ENCODE peak calls at places on chromosomes 3 and 15, in six cellular contexts. One of them, this sample, is unnamed. For H3K36me3 and H3K9me2, the result is how much of the 10 kb centered on the place peaks cover.

GRCh38 chr3:191356586-191357439 is 26.5 kb upstream of the UTS2B start:
- DNase-seq in SK-N-SH: no peak
- DNase-seq in hepatocyte: peak
- DNase-seq in OCI-LY7: no peak
- DNase-seq in HCT116: peak
- DNase-seq in GM23248: peak
- DNase-seq in this sample: no peak

GRCh38 chr3:37974121-37974927 is 16.3 kb upstream of the VILL start:
- DNase-seq in SK-N-SH: peak
- DNase-seq in hepatocyte: peak
- DNase-seq in OCI-LY7: peak
- DNase-seq in HCT116: peak
- DNase-seq in GM23248: peak
- DNase-seq in this sample: peak

GRCh38 chr3:117681619-117682018 is 972.0 kb downstream of the TUSC7 start:
- DNase-seq in SK-N-SH: no peak
- DNase-seq in hepatocyte: no peak
- DNase-seq in OCI-LY7: no peak
- DNase-seq in HCT116: no peak
- DNase-seq in GM23248: peak
- DNase-seq in this sample: no peak

GRCh38 chr15:94576889-94577533 is 345.6 kb downstream of the MCTP2 start:
- DNase-seq in SK-N-SH: peak
- DNase-seq in hepatocyte: peak
- DNase-seq in OCI-LY7: peak
- DNase-seq in HCT116: peak
- DNase-seq in GM23248: peak
- DNase-seq in this sample: peak

GRCh38 chr15:50463423-50464358 is 39.5 kb downstream of the USP8 start:
- DNase-seq in SK-N-SH: no peak
- DNase-seq in hepatocyte: no peak
- DNase-seq in OCI-LY7: no peak
- DNase-seq in HCT116: no peak
- DNase-seq in GM23248: peak
- DNase-seq in this sample: no peak

GRCh38 chr3:73207946-73208345 is 146.5 kb downstream of the EBLN2 start:
- DNase-seq in SK-N-SH: no peak
- DNase-seq in hepatocyte: no peak
- DNase-seq in OCI-LY7: no peak
- DNase-seq in HCT116: no peak
- DNase-seq in GM23248: no peak
- DNase-seq in this sample: peak

GRCh38 chr3:64311424-64311920 is 86.2 kb upstream of the PRICKLE2 start:
- DNase-seq in SK-N-SH: no peak
- DNase-seq in hepatocyte: no peak
- DNase-seq in OCI-LY7: no peak
- DNase-seq in HCT116: no peak
- DNase-seq in GM23248: peak
- DNase-seq in this sample: no peak

GRCh38 chr3:34260266-34260990 is 462.0 kb downstream of the PDCD6IP start:
- DNase-seq in SK-N-SH: peak
- DNase-seq in hepatocyte: peak
- DNase-seq in OCI-LY7: peak
- DNase-seq in HCT116: peak
- DNase-seq in GM23248: peak
- DNase-seq in this sample: peak

GRCh38 chr15:35481992-35482391 is 64.0 kb downstream of the DPH6 start:
- DNase-seq in SK-N-SH: no peak
- DNase-seq in hepatocyte: peak
- DNase-seq in OCI-LY7: no peak
- DNase-seq in HCT116: peak
- DNase-seq in GM23248: peak
- DNase-seq in this sample: no peak

DNA sequence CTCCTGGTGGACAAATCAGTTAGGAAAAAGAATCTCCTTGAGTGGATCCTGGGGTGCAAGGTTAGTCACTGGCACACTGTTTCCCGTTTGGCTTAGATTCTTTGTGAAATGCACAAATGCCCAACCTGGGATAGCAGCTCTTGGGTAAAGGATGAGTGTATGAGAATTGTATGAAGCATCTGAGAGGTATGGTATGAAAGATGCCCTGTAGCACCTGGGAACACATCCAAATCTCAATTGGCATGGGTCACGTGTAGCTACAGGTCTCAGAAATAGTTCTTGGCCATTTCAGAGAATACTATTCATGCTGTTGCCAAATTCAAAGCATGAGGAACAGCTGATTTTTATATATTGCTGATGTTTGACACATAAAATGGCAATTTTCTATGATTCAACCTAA is 84.3 kb downstream of the KCNH8 start:
- DNase-seq in SK-N-SH: no peak
- DNase-seq in hepatocyte: no peak
- DNase-seq in OCI-LY7: no peak
- DNase-seq in HCT116: no peak
- DNase-seq in GM23248: no peak
- DNase-seq in this sample: no peak
- H3K36me3 ChIP-seq in SK-N-SH: under half
- H3K36me3 ChIP-seq in hepatocyte: under half
- H3K36me3 ChIP-seq in OCI-LY7: under half
- H3K36me3 ChIP-seq in HCT116: under half
- H3K36me3 ChIP-seq in GM23248: under half
- H3K36me3 ChIP-seq in this sample: under half

DNA sequence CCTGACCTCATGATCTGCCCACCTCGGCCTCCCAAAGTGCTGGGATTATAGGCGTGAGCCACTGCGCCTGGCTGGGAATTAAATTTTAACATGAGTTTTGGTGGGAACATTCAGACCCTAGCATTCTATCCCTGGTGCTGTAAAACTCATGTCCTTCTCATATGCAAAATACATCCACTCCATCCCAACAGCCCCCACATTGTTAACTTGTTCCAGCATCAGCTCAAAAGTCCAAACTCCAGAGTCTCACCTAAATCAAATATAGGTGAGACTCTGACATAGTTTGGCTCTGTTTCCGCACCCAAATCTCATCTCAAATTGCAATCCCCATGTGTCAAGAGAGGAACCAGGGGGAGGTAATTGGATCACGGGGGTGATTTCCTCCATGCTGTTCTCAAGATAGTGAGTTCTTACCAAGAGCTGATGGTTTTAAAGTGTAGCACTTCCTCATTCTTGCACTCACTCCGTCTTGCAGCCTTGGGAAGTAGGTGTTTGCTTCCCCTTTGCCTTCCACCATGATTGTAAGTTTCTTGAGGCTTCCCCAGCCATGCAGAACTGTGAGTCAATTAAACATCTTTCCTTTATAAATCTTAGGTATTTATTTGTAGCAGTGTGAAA is 96.2 kb upstream of the PLCL2 start:
- DNase-seq in SK-N-SH: no peak
- DNase-seq in hepatocyte: no peak
- DNase-seq in OCI-LY7: no peak
- DNase-seq in HCT116: no peak
- DNase-seq in GM23248: no peak
- DNase-seq in this sample: no peak
- H3K9me2 ChIP-seq in SK-N-SH: under half
- H3K9me2 ChIP-seq in hepatocyte: under half
- H3K9me2 ChIP-seq in OCI-LY7: under half
- H3K9me2 ChIP-seq in HCT116: under half
- H3K9me2 ChIP-seq in GM23248: under half
- H3K9me2 ChIP-seq in this sample: under half

GRCh38 chr3:23620616-23621015 is 185.1 kb upstream of the UBE2E1 start:
- DNase-seq in SK-N-SH: no peak
- DNase-seq in hepatocyte: no peak
- DNase-seq in OCI-LY7: no peak
- DNase-seq in HCT116: no peak
- DNase-seq in GM23248: no peak
- DNase-seq in this sample: peak
- H2AFZ ChIP-seq in SK-N-SH: no peak
- H2AFZ ChIP-seq in hepatocyte: no peak
- H2AFZ ChIP-seq in OCI-LY7: no peak
- H2AFZ ChIP-seq in HCT116: no peak
- H2AFZ ChIP-seq in GM23248: no peak
- H2AFZ ChIP-seq in this sample: no peak

GRCh38 chr3:50118237-50118636 is 29.5 kb downstream of the RBM5 start:
- DNase-seq in SK-N-SH: no peak
- DNase-seq in hepatocyte: no peak
- DNase-seq in OCI-LY7: no peak
- DNase-seq in HCT116: no peak
- DNase-seq in GM23248: no peak
- DNase-seq in this sample: no peak
- H3K36me3 ChIP-seq in SK-N-SH: under half
- H3K36me3 ChIP-seq in hepatocyte: under half
- H3K36me3 ChIP-seq in OCI-LY7: half or more
- H3K36me3 ChIP-seq in HCT116: half or more
- H3K36me3 ChIP-seq in GM23248: half or more
- H3K36me3 ChIP-seq in this sample: under half

GRCh38 chr3:142353571-142353970 is 94.3 kb downstream of the XRN1 start:
- DNase-seq in SK-N-SH: no peak
- DNase-seq in hepatocyte: no peak
- DNase-seq in OCI-LY7: no peak
- DNase-seq in HCT116: no peak
- DNase-seq in GM23248: peak
- DNase-seq in this sample: no peak

GRCh38 chr3:142354076-142354475 is 93.8 kb downstream of the XRN1 start:
- DNase-seq in SK-N-SH: no peak
- DNase-seq in hepatocyte: no peak
- DNase-seq in OCI-LY7: no peak
- DNase-seq in HCT116: no peak
- DNase-seq in GM23248: no peak
- DNase-seq in this sample: no peak

GRCh38 chr3:142356818-142357217 is 91.0 kb downstream of the XRN1 start:
- DNase-seq in SK-N-SH: no peak
- DNase-seq in hepatocyte: no peak
- DNase-seq in OCI-LY7: no peak
- DNase-seq in HCT116: no peak
- DNase-seq in GM23248: no peak
- DNase-seq in this sample: no peak

GRCh38 chr3:142359367-142359766 is 88.5 kb downstream of the XRN1 start:
- DNase-seq in SK-N-SH: no peak
- DNase-seq in hepatocyte: no peak
- DNase-seq in OCI-LY7: no peak
- DNase-seq in HCT116: no peak
- DNase-seq in GM23248: no peak
- DNase-seq in this sample: no peak

GRCh38 chr3:142355692-142356091 is 92.1 kb downstream of the XRN1 start:
- DNase-seq in SK-N-SH: no peak
- DNase-seq in hepatocyte: no peak
- DNase-seq in OCI-LY7: no peak
- DNase-seq in HCT116: no peak
- DNase-seq in GM23248: no peak
- DNase-seq in this sample: no peak
- H3K9me2 ChIP-seq in SK-N-SH: under half
- H3K9me2 ChIP-seq in hepatocyte: under half
- H3K9me2 ChIP-seq in OCI-LY7: under half
- H3K9me2 ChIP-seq in HCT116: under half
- H3K9me2 ChIP-seq in GM23248: under half
- H3K9me2 ChIP-seq in this sample: under half

GRCh38 chr3:183008799-183009198 is 28.5 kb upstream of the DCUN1D1 start:
- DNase-seq in SK-N-SH: no peak
- DNase-seq in hepatocyte: no peak
- DNase-seq in OCI-LY7: no peak
- DNase-seq in HCT116: no peak
- DNase-seq in GM23248: no peak
- DNase-seq in this sample: no peak

GRCh38 chr3:183018416-183019192 is 38.3 kb upstream of the DCUN1D1 start:
- DNase-seq in SK-N-SH: no peak
- DNase-seq in hepatocyte: no peak
- DNase-seq in OCI-LY7: no peak
- DNase-seq in HCT116: no peak
- DNase-seq in GM23248: no peak
- DNase-seq in this sample: peak

GRCh38 chr3:183015185-183015584 is 34.8 kb upstream of the DCUN1D1 start:
- DNase-seq in SK-N-SH: no peak
- DNase-seq in hepatocyte: no peak
- DNase-seq in OCI-LY7: no peak
- DNase-seq in HCT116: no peak
- DNase-seq in GM23248: no peak
- DNase-seq in this sample: no peak

GRCh38 chr3:183013074-183013473 is 32.7 kb upstream of the DCUN1D1 start:
- DNase-seq in SK-N-SH: no peak
- DNase-seq in hepatocyte: no peak
- DNase-seq in OCI-LY7: no peak
- DNase-seq in HCT116: no peak
- DNase-seq in GM23248: no peak
- DNase-seq in this sample: no peak

DNA sequence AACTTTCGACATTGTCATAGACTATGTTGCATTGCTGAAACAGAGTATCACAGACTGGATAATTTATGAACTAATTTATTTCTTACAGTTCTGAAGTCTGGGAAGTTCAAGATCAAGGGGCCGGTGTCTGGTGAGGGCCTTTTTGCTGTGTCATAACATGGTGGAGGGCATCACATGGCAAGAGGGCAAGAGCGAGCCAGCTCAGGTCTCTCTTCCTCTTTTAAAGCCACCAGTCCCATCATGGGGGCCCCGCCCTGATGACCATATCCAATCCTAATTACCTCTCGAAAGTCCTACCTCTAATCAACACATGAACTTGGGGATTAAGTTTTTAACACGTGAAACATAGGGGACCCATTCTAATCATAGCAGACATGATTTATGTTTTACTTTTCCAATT is 33.5 kb upstream of the DCUN1D1 start:
- DNase-seq in SK-N-SH: no peak
- DNase-seq in hepatocyte: no peak
- DNase-seq in OCI-LY7: no peak
- DNase-seq in HCT116: no peak
- DNase-seq in GM23248: no peak
- DNase-seq in this sample: no peak
- H2AFZ ChIP-seq in SK-N-SH: no peak
- H2AFZ ChIP-seq in hepatocyte: no peak
- H2AFZ ChIP-seq in OCI-LY7: no peak
- H2AFZ ChIP-seq in HCT116: no peak
- H2AFZ ChIP-seq in GM23248: no peak
- H2AFZ ChIP-seq in this sample: no peak

GRCh38 chr3:184321666-184322065 is 7.3 kb downstream of the EIF4G1 start:
- DNase-seq in SK-N-SH: peak
- DNase-seq in hepatocyte: no peak
- DNase-seq in OCI-LY7: no peak
- DNase-seq in HCT116: no peak
- DNase-seq in GM23248: no peak
- DNase-seq in this sample: no peak

GRCh38 chr3:184316792-184317191 is 2.4 kb downstream of the EIF4G1 start:
- DNase-seq in SK-N-SH: no peak
- DNase-seq in hepatocyte: no peak
- DNase-seq in OCI-LY7: no peak
- DNase-seq in HCT116: no peak
- DNase-seq in GM23248: peak
- DNase-seq in this sample: no peak

GRCh38 chr3:184317201-184317600 is 2.8 kb downstream of the EIF4G1 start:
- DNase-seq in SK-N-SH: no peak
- DNase-seq in hepatocyte: no peak
- DNase-seq in OCI-LY7: no peak
- DNase-seq in HCT116: no peak
- DNase-seq in GM23248: no peak
- DNase-seq in this sample: no peak

GRCh38 chr3:184322731-184323487 is 8.5 kb downstream of the EIF4G1 start:
- DNase-seq in SK-N-SH: peak
- DNase-seq in hepatocyte: no peak
- DNase-seq in OCI-LY7: no peak
- DNase-seq in HCT116: no peak
- DNase-seq in GM23248: peak
- DNase-seq in this sample: no peak

GRCh38 chr3:184320099-184320445 is 5.7 kb downstream of the EIF4G1 start:
- DNase-seq in SK-N-SH: peak
- DNase-seq in hepatocyte: peak
- DNase-seq in OCI-LY7: no peak
- DNase-seq in HCT116: peak
- DNase-seq in GM23248: peak
- DNase-seq in this sample: no peak
- H3K36me3 ChIP-seq in SK-N-SH: half or more
- H3K36me3 ChIP-seq in hepatocyte: under half
- H3K36me3 ChIP-seq in OCI-LY7: half or more
- H3K36me3 ChIP-seq in HCT116: under half
- H3K36me3 ChIP-seq in GM23248: half or more
- H3K36me3 ChIP-seq in this sample: half or more

This sample was measured in Karpas-422.